ENCODE peak calls at places on chromosomes 3 and 15, in five cellular contexts. A is AG04450, X is MM.1S, M is foreskin fibroblast, G is astrocyte. O is an unnamed sample.

GRCh38 chr3:195458188-195458800 is 15.5 kb upstream of the ACAP2 start:
- DNase-seq in A (no peak), X (peak; percentile 89), M (peak; percentile 10), G (no peak), O (no peak)

GRCh38 chr15:77060560-77060959 is 10.3 kb downstream of the TSPAN3 start:
- DNase-seq in A (no peak), X (peak; percentile 21), M (peak; percentile 72), G (peak; percentile 42), O (peak; percentile 56)

GRCh38 chr3:188174309-188175044 is 20.5 kb downstream of the LPP start:
- DNase-seq in A (no peak), X (no peak), M (no peak), G (no peak), O (no peak)

GRCh38 chr3:171168086-171168485 is 141.6 kb upstream of the SLC2A2 start:
- DNase-seq in A (no peak), X (no peak), M (peak; percentile 51), G (peak; percentile 79), O (peak; percentile 40)

GRCh38 chr3:149473314-149473990 is 1.0 kb upstream of the TM4SF4 start:
- DNase-seq in A (no peak), X (no peak), M (peak; percentile 87), G (peak; percentile 81), O (peak; percentile 92)

GRCh38 chr3:99970198-99970597 is 144.1 kb downstream of the FILIP1L start:
- DNase-seq in A (no peak), X (no peak), M (no peak), G (no peak), O (no peak)

GRCh38 chr3:106635271-106635670 is 742.0 kb upstream of the CCDC54 start:
- DNase-seq in A (peak; percentile 50), X (no peak), M (peak; percentile 77), G (peak; percentile 96), O (peak; percentile 97)

GRCh38 chr15:88174571-88174970 is 82.0 kb downstream of the NTRK3 start:
- DNase-seq in A (no peak), X (no peak), M (no peak), G (no peak), O (no peak)

GRCh38 chr3:23884481-23884880 is 32.3 kb downstream of the NKIRAS1 start:
- DNase-seq in A (no peak), X (no peak), M (peak; percentile 22), G (no peak), O (peak; percentile 3)

GRCh38 chr15:100891316-100892012 is 11.8 kb downstream of the ALDH1A3 start:
- DNase-seq in A (no peak), X (no peak), M (peak; percentile 35), G (no peak), O (no peak)

GRCh38 chr3:148794357-148794756 is 33.3 kb upstream of the CPB1 start:
- DNase-seq in A (no peak), X (no peak), M (peak; percentile 4), G (no peak), O (no peak)

DNA sequence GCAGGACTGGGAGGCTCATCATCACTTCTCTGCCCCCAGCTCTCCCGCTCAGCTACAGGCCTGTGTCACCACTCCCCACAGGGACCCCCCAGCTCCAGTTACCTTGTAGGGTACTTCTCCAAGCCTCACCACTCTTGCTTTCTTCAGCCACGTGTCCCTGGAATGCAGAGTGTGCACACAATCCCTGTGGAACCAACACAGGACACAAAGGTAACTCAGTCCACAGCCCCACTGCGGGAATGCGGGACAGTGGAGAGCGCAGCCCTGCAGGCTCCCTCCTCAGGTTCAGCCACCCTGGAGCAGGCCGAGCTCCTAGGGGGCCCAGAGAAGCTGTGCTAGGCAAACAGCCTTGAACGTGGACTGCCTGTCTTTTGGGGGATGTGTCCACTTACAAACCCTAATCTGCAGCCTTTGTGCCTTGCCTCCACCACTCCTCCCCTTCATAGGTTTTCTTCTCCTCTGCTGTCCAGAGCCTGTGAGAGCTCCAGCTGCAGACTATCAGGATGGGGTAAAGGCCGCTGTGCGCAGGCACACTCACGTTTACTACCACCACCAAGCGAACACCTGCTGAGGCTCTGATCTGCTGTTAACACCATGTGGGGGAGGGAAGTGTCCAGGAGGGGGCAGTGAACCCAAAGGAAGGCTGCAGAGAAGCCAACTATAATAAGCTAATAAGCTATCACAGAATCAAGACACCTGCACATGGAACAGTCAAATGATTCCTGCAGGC is 26.0 kb downstream of the XPC start:
- DNase-seq in A (no peak), X (peak; percentile 10), M (no peak), G (no peak), O (no peak)
- TF ChIP-seq CTCF in A (peak; percentile 30), X (peak; percentile 30), M (peak; percentile 42), G (peak; percentile 18), O (peak; percentile 28)

GRCh38 chr15:57547243-57547755 is 44.4 kb upstream of the MYZAP start:
- DNase-seq in A (no peak), X (no peak), M (no peak), G (no peak), O (no peak)

GRCh38 chr15:57544840-57545239 is 46.9 kb upstream of the MYZAP start:
- DNase-seq in A (no peak), X (no peak), M (no peak), G (no peak), O (no peak)

GRCh38 chr15:57548835-57549234 is 42.9 kb upstream of the MYZAP start:
- DNase-seq in A (no peak), X (no peak), M (no peak), G (no peak), O (no peak)

GRCh38 chr15:57548325-57548724 is 43.4 kb upstream of the MYZAP start:
- DNase-seq in A (no peak), X (no peak), M (no peak), G (no peak), O (no peak)

GRCh38 chr15:57545995-57546394 is 45.7 kb upstream of the MYZAP start:
- DNase-seq in A (no peak), X (no peak), M (no peak), G (no peak), O (no peak)
- H3K4me3 ChIP-seq in A (no peak overlapping the region), X (no peak overlapping the region), M (no peak overlapping the region), G (no peak overlapping the region), O (no peak overlapping the region)

DNA sequence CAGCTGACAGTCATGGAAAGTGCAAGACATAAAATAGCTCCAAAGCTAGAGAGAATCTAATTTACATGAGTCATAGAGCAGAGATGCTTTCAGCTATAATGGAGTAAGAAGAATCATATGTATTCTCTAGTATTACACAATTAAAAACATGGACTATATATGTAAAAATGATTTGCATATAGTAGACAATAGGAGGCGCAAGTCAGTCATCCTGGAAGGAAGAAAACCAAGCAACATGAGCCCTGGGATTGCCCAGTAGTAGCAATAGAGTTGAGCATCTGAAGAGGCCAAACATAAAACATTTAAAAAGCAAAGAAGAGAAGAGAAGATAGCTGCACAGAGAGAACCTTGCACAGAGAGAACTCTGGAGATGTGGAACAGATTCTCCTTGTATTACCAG is 455.0 kb downstream of the EPHA3 start:
- DNase-seq in A (no peak), X (no peak), M (peak; percentile 45), G (no peak), O (no peak)
- TF ChIP-seq CTCF in A (no peak), X (no peak), M (no peak), G (no peak), O (no peak)

GRCh38 chr15:71506946-71507345 is 303.4 kb upstream of the NR2E3 start:
- DNase-seq in A (no peak), X (no peak), M (no peak), G (no peak), O (no peak)

GRCh38 chr15:71512281-71513016 is 297.9 kb upstream of the NR2E3 start:
- DNase-seq in A (no peak), X (no peak), M (no peak), G (no peak), O (no peak)

GRCh38 chr15:71505962-71506361 is 304.4 kb upstream of the NR2E3 start:
- DNase-seq in A (no peak), X (no peak), M (no peak), G (no peak), O (no peak)

GRCh38 chr15:71508081-71508682 is 302.2 kb upstream of the NR2E3 start:
- DNase-seq in A (no peak), X (no peak), M (no peak), G (no peak), O (no peak)
- H3K4me3 ChIP-seq in A (no peak overlapping the region), X (no peak overlapping the region), M (no peak overlapping the region), G (no peak overlapping the region), O (no peak overlapping the region)

DNA sequence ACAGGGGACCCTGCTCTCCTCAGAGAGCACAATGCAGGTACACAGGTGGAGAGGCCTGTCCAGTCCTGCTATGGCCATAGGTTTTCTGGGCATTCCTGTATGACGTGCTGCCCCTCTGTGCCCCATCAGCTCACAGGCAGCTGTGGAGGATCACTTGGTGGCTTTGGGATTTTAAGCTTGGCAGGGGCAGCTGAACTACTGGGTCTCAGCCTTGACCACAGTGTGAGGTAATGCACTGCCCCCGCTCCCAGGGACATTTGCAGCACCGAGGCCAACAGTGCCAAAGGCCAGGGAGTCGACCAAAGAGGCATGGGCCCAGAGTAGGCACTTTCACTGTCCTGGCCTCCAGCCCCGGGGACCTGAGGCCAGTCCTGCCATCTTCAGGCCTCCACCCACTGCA is 46.2 kb downstream of the ZDHHC3 start:
- DNase-seq in A (no peak), X (no peak), M (no peak), G (no peak), O (no peak)
- TF ChIP-seq CTCF in A (no peak), X (no peak), M (no peak), G (no peak), O (no peak)

GRCh38 chr3:73786346-73786807 is 161.6 kb upstream of the PDZRN3 start:
- DNase-seq in A (peak; percentile 73), X (no peak), M (peak; percentile 98), G (peak; percentile 92), O (peak; percentile 94)

GRCh38 chr3:73783811-73784210 is 159.1 kb upstream of the PDZRN3 start:
- DNase-seq in A (no peak), X (no peak), M (no peak), G (no peak), O (no peak)

GRCh38 chr3:73784647-73785420 is 160.1 kb upstream of the PDZRN3 start:
- DNase-seq in A (no peak), X (no peak), M (peak; percentile 74), G (peak; percentile 48), O (peak; percentile 66)

DNA sequence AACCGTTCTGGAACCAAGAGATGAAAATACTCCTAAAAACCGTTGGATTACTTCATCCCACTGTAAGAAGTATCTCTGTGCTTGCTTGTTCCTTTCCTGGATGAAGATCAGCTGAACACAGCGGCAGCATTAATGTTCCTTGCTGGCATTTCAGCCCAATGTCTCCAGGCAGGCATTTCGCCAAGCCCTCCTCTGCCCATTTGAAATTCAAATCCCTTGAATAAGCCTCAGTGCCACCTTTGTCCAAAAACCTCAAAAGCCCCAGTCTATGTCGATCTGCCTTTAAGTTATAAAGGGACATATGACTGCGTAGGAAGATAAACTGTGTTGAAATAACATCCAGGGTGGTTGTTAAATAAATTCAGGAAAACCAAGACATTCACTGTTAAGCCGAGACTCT is 156.8 kb upstream of the PDZRN3 start:
- DNase-seq in A (no peak), X (no peak), M (no peak), G (peak; percentile 22), O (no peak)
- H3K4me3 ChIP-seq in A (no peak overlapping the region), X (no peak overlapping the region), M (no peak overlapping the region), G (no peak overlapping the region), O (no peak overlapping the region)

DNA sequence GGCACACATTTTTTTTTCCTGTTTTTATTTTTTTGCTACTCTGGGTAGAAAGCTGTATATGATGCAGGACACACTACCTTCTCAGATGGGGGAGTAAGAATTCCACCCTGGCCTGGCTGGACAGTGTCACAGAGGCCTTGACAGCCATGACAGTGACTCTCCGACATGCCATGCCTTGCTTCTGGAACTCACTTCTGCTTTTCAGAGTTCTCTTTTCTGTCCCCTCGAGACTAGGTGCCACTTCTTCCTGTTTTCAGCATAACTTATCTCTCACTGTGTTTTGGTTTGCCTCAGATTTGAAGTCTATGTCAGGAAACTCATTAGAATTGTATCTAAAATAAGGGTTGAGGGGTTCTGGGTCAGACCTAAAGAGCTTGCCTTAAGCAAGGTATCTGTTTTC is 69.1 kb upstream of the SEC13 start:
- DNase-seq in A (no peak), X (peak; percentile 21), M (no peak), G (no peak), O (no peak)
- TF ChIP-seq CTCF in A (no peak), X (no peak), M (no peak), G (no peak), O (no peak)